ENCODE peak calls at places on chromosomes 7 and 10, in ten cellular contexts. E, Q, H, I, F, U, C, T, R and Z are unnamed samples.

GRCh38 chr7:116577320-116577871 is 52.6 kb downstream of the CAV1 start:
- DNase-seq in H (no peak), E (peak), C (no peak), I (no peak), T (no peak), F (no peak), U (no peak), Q (no peak), R (no peak), Z (no peak)

GRCh38 chr7:96388620-96389383 is 66.9 kb upstream of the SLC25A13 start:
- DNase-seq in Q (no peak), I (no peak), U (no peak), C (no peak), F (no peak), R (no peak), H (peak), T (no peak), E (peak), Z (peak)

GRCh38 chr10:34813626-34814227 is 1.4 kb downstream of the PARD3 start:
- DNase-seq in E (peak), U (no peak), F (peak), Q (no peak), R (no peak), T (no peak), H (peak), C (no peak), I (peak), Z (peak)

GRCh38 chr10:88023676-88024075 is 160.3 kb downstream of the PTEN start:
- DNase-seq in F (no peak), I (no peak), E (no peak), R (no peak), Q (no peak), T (no peak), H (no peak), U (no peak), C (no peak), Z (no peak)

GRCh38 chr10:51244308-51244707 is 170.0 kb downstream of the PRKG1 start:
- DNase-seq in F (no peak), H (peak), I (no peak), R (no peak), E (no peak), C (no peak), T (no peak), Q (no peak), U (no peak), Z (peak)

GRCh38 chr7:73507556-73507955 is 14.5 kb downstream of the BAZ1B start:
- DNase-seq in U (no peak), I (no peak), F (no peak), C (no peak), H (no peak), T (no peak), Q (no peak), R (no peak), E (no peak), Z (no peak)

GRCh38 chr7:19982841-19983835 is 209.7 kb upstream of the TMEM196 start:
- DNase-seq in U (no peak), I (no peak), H (peak), R (no peak), C (no peak), E (peak), F (peak), T (no peak), Q (no peak), Z (peak)

GRCh38 chr7:95471076-95471475 is 14.7 kb upstream of the ASB4 start:
- DNase-seq in F (no peak), T (no peak), U (no peak), H (peak), E (no peak), R (peak), Q (no peak), C (no peak), I (no peak), Z (no peak)

GRCh38 chr7:117871778-117872538 is 1.3 kb downstream of the CTTNBP2 start:
- DNase-seq in U (peak), R (no peak), I (peak), F (no peak), H (peak), T (no peak), C (no peak), Q (no peak), E (peak), Z (peak)

GRCh38 chr7:107045980-107046379 is 1.5 kb downstream of the PRKAR2B start:
- DNase-seq in F (peak), H (peak), Q (no peak), R (peak), C (no peak), E (no peak), I (no peak), U (no peak), T (no peak), Z (peak)

GRCh38 chr10:77574436-77574835 is 63.2 kb downstream of the KCNMA1 start:
- DNase-seq in C (no peak), Q (no peak), T (no peak), F (no peak), H (no peak), I (no peak), R (no peak), E (no peak), U (no peak), Z (no peak)

GRCh38 chr7:132226626-132227290 is 349.5 kb downstream of the PLXNA4 start:
- DNase-seq in Q (no peak), R (no peak), E (no peak), U (no peak), C (no peak), I (no peak), T (no peak), F (no peak), H (no peak), Z (no peak)

GRCh38 chr7:93799750-93800357 is 90.7 kb downstream of the TFPI2 start:
- DNase-seq in C (no peak), F (no peak), T (no peak), I (no peak), E (no peak), Q (no peak), R (no peak), H (peak), U (peak), Z (peak)

GRCh38 chr7:23356726-23357125 is 57.6 kb downstream of the MALSU1 start:
- DNase-seq in Q (no peak), C (no peak), R (no peak), E (peak), T (no peak), I (no peak), U (no peak), H (no peak), F (no peak), Z (peak)

GRCh38 chr7:111029574-111030357 is 61.2 kb upstream of the LRRN3 start:
- DNase-seq in Q (peak), H (peak), E (peak), I (no peak), U (no peak), T (no peak), R (peak), C (no peak), F (peak), Z (peak)

GRCh38 chr10:79084012-79084971 is 15.5 kb downstream of the ZMIZ1 start:
- DNase-seq in I (no peak), U (no peak), H (peak), F (peak), E (peak), C (no peak), T (no peak), Q (no peak), R (peak), Z (peak)

GRCh38 chr10:132627736-132628512 is 90.3 kb downstream of the INPP5A start:
- DNase-seq in C (no peak), Q (no peak), E (peak), R (no peak), I (no peak), T (no peak), U (no peak), F (peak), H (no peak), Z (no peak)

GRCh38 chr10:133241501-133242205 is 4.0 kb downstream of the VENTX start:
- DNase-seq in F (no peak), E (no peak), C (no peak), I (no peak), U (no peak), R (no peak), Q (no peak), H (no peak), T (no peak), Z (no peak)

GRCh38 chr10:79286318-79286951 is 60.8 kb upstream of the PPIF start:
- DNase-seq in C (peak), I (no peak), U (no peak), F (peak), Q (peak), H (no peak), E (peak), R (no peak), T (peak), Z (no peak)

GRCh38 chr10:390449-391100 is 255.3 kb downstream of the ZMYND11 start:
- DNase-seq in H (no peak), R (no peak), E (no peak), C (no peak), Q (no peak), U (no peak), T (no peak), I (no peak), F (no peak), Z (no peak)

GRCh38 chr10:127576751-127577161 is 27.6 kb downstream of the NPS start:
- DNase-seq in H (no peak), R (no peak), Q (no peak), E (no peak), T (no peak), F (no peak), C (no peak), U (peak), I (no peak), Z (no peak)

GRCh38 chr10:43126759-43127424 is 11.4 kb upstream of the CSGALNACT2 start:
- DNase-seq in H (no peak), R (no peak), I (no peak), F (no peak), Q (no peak), U (peak), T (no peak), E (no peak), C (no peak), Z (no peak)

GRCh38 chr10:61487506-61487905 is 34.3 kb upstream of the TMEM26 start:
- DNase-seq in U (no peak), R (no peak), T (no peak), F (no peak), C (no peak), Q (no peak), I (no peak), E (no peak), H (no peak), Z (peak)

GRCh38 chr10:113007343-113007771 is 57.3 kb downstream of the TCF7L2 start:
- DNase-seq in F (peak), I (no peak), R (no peak), E (no peak), H (no peak), U (no peak), C (no peak), T (no peak), Q (peak), Z (no peak)

GRCh38 chr10:43970747-43971146 is 322.1 kb upstream of the ZNF32 start:
- DNase-seq in R (no peak), C (no peak), T (no peak), H (no peak), I (no peak), F (no peak), E (no peak), U (no peak), Q (no peak), Z (peak)

GRCh38 chr7:7428806-7429205 is 106.9 kb downstream of the COL28A1 start:
- DNase-seq in Q (no peak), U (no peak), F (no peak), C (no peak), R (no peak), I (no peak), E (peak), H (peak), T (no peak), Z (peak)

GRCh38 chr10:96511044-96511945 is 2.4 kb downstream of the TLL2 start:
- DNase-seq in R (no peak), U (peak), T (no peak), I (peak), Q (no peak), H (peak), E (no peak), C (no peak), F (peak), Z (peak)

GRCh38 chr10:59383436-59383835 is 21.1 kb upstream of the FAM13C start:
- DNase-seq in C (no peak), T (no peak), F (no peak), I (no peak), R (no peak), U (no peak), E (no peak), Q (no peak), H (no peak), Z (no peak)